ENCODE peak calls at places on chromosomes 4 and X, in eight cellular contexts. B, W, N, S, P, J, Q and A are unnamed samples.
A peak's percentile ranks its signal among the peaks of the same experiment; 100 is the strongest.

GRCh38 chrX:17930850-17931249 is 69.8 kb upstream of the RAI2 start:
- DNase-seq in B (no peak), W (no peak), N (no peak), S (no peak), P (no peak), J (no peak), Q (no peak), A (no peak)

GRCh38 chrX:10350991-10351390 is 194.2 kb downstream of the CLCN4 start:
- DNase-seq in B (peak; percentile 71), W (no peak), N (no peak), S (no peak), P (no peak), J (no peak), Q (peak; percentile 41), A (no peak)

GRCh38 chrX:30895331-30895730 is 6.3 kb upstream of the TAB3 start:
- DNase-seq in B (no peak), W (no peak), N (no peak), S (no peak), P (no peak), J (no peak), Q (no peak), A (no peak)

GRCh38 chrX:40068048-40068447 is 29.7 kb downstream of the BCOR start:
- DNase-seq in B (peak; percentile 11), W (no peak), N (no peak), S (no peak), P (no peak), J (no peak), Q (no peak), A (no peak)

GRCh38 chr4:8330821-8331566 is 61.4 kb downstream of the HTRA3 start:
- DNase-seq in B (peak; percentile 47), W (no peak), N (peak; percentile 14), S (no peak), P (no peak), J (no peak), Q (no peak), A (peak; percentile 23)

GRCh38 chr4:127997534-127998388 is 32.6 kb downstream of the ABHD18 start:
- DNase-seq in B (peak; percentile 55), W (no peak), N (no peak), S (peak; percentile 24), P (no peak), J (no peak), Q (peak; percentile 63), A (no peak)

GRCh38 chr4:184313710-184314659 is 96.3 kb upstream of the ENPP6 start:
- DNase-seq in B (no peak), W (no peak), N (no peak), S (no peak), P (no peak), J (no peak), Q (no peak), A (no peak)

GRCh38 chr4:119080721-119081541 is 54.7 kb upstream of the MYOZ2 start:
- DNase-seq in B (no peak), W (peak; percentile 80), N (no peak), S (no peak), P (no peak), J (no peak), Q (no peak), A (no peak)

GRCh38 chr4:160546201-160546600 is 1443.3 kb downstream of the RAPGEF2 start:
- DNase-seq in B (no peak), W (no peak), N (no peak), S (no peak), P (no peak), J (no peak), Q (no peak), A (no peak)

GRCh38 chr4:145679520-145679919 is 426 bp upstream of the C4orf51 start:
- DNase-seq in B (peak; percentile 86), W (no peak), N (no peak), S (no peak), P (peak; percentile 51), J (no peak), Q (peak; percentile 97), A (peak; percentile 19)

GRCh38 chr4:145819246-145820181 is 119.1 kb downstream of the ZNF827 start:
- DNase-seq in B (no peak), W (no peak), N (no peak), S (no peak), P (no peak), J (no peak), Q (no peak), A (no peak)

GRCh38 chr4:105990933-105991332 is 95.7 kb downstream of the NPNT start:
- DNase-seq in B (peak; percentile 10), W (no peak), N (peak; percentile 47), S (no peak), P (peak; percentile 62), J (no peak), Q (peak; percentile 30), A (peak; percentile 70)

GRCh38 chr4:95155759-95156451 is 392.9 kb downstream of the UNC5C start:
- DNase-seq in B (peak; percentile 54), W (no peak), N (no peak), S (no peak), P (no peak), J (no peak), Q (peak; percentile 41), A (no peak)

GRCh38 chr4:165209796-165210195 is 2.4 kb downstream of the KLHL2 start:
- DNase-seq in B (no peak), W (no peak), N (no peak), S (no peak), P (no peak), J (no peak), Q (no peak), A (no peak)
- H3K4me1 ChIP-seq in B (peaks cover 2% of the 10 kb centered on the region), W (peaks cover 28% of the 10 kb centered on the region), N (peaks cover 4% of the 10 kb centered on the region), S (peaks cover 22% of the 10 kb centered on the region), P (no peaks in the 10 kb centered on the region), J (peaks cover 37% of the 10 kb centered on the region), Q (peaks cover 4% of the 10 kb centered on the region), A (peaks cover 8% of the 10 kb centered on the region)

DNA sequence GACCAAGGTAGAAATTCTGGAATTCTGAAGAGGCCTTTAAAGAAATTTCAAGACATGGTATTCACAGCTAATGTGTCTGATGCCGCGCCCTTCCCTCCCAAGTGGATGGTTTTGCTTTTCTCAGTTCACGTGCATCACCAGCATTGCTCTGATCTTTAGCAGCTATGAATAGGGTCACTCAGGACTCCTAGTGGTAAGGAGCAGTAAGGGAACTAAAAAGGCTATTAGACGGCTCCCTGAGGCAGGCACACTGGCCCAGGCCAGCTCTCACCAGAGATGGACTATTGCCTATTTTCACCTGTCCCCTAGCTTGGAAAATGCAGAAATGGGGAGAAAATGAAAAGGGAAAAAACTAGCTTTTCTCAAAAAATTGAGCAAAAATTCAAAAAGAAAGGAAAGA is 447.5 kb upstream of the RASGEF1B start:
- DNase-seq in B (no peak), W (peak; percentile 49), N (no peak), S (no peak), P (no peak), J (no peak), Q (peak; percentile 1), A (no peak)
- TF ChIP-seq CTCF in B (peak; percentile 26), W (no peak), N (no peak), S (peak; percentile 27), P (no peak), J (no peak), Q (no peak), A (no peak)

DNA sequence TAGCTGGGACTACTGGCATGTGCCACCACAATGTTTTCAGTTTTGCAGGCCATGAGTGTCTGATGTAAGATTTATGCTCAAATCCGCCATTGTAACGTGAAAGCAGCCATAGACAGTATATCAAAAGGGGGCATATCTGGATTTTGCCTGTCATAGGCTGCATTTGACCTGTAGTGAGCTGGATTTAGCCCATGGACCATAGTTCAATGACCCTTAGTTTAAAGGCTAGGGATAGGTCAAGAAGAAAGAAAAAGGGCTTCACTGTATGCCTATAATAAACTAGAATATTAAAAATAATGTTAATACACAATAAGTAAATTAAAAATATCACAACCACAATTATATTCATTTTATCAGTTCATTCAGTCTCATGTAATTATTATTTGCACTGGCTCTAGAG is 181.8 kb downstream of the STIM2 start:
- DNase-seq in B (no peak), W (no peak), N (no peak), S (no peak), P (no peak), J (no peak), Q (no peak), A (no peak)
- H3K27me3 ChIP-seq in B (no peaks in the 10 kb centered on the region), W (no peaks in the 10 kb centered on the region), N (no peaks in the 10 kb centered on the region), S (no peaks in the 10 kb centered on the region), P (no peaks in the 10 kb centered on the region), J (no peaks in the 10 kb centered on the region), Q (peaks cover 8% of the 10 kb centered on the region), A (no peaks in the 10 kb centered on the region)

GRCh38 chrX:154731203-154731602 is 19.7 kb downstream of the GAB3 start:
- DNase-seq in B (no peak), W (no peak), N (no peak), S (no peak), P (no peak), J (peak; percentile 27), Q (no peak), A (no peak)
- H3K4me1 ChIP-seq in B (peaks cover 36% of the 10 kb centered on the region), W (no peaks in the 10 kb centered on the region), N (no peaks in the 10 kb centered on the region), S (peaks cover 88% of the 10 kb centered on the region), P (no peaks in the 10 kb centered on the region), J (peaks cover 74% of the 10 kb centered on the region), Q (peaks cover 38% of the 10 kb centered on the region), A (peaks cover 17% of the 10 kb centered on the region)

DNA sequence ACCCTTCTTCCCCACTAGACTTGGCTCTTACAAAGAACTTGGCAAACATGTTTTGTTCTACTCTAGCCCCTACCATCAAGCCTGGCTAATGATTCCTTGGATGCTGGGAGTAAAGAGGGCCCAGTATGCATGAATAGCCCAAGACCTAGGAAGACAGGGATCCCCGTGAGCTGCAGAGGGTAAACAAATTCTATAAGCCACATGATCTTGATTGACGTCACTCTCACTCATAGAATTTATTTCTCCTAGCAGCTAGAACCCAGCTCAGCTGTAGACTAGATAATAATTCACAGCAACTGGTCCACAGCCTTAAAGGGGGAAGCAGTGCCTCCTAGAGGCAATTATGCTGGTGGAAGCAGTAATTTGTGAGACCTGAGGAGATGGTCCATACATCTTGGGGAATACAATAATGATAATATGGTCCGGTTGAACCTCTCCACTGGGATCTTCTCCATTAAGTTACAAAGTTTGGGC is 16.1 kb upstream of the USO1 start:
- DNase-seq in B (no peak), W (no peak), N (no peak), S (no peak), P (no peak), J (peak; percentile 56), Q (no peak), A (no peak)
- TF ChIP-seq CTCF in B (peak; percentile 40), W (peak; percentile 6), N (no peak), S (no peak), P (no peak), J (peak; percentile 75), Q (peak; percentile 13), A (no peak)

DNA sequence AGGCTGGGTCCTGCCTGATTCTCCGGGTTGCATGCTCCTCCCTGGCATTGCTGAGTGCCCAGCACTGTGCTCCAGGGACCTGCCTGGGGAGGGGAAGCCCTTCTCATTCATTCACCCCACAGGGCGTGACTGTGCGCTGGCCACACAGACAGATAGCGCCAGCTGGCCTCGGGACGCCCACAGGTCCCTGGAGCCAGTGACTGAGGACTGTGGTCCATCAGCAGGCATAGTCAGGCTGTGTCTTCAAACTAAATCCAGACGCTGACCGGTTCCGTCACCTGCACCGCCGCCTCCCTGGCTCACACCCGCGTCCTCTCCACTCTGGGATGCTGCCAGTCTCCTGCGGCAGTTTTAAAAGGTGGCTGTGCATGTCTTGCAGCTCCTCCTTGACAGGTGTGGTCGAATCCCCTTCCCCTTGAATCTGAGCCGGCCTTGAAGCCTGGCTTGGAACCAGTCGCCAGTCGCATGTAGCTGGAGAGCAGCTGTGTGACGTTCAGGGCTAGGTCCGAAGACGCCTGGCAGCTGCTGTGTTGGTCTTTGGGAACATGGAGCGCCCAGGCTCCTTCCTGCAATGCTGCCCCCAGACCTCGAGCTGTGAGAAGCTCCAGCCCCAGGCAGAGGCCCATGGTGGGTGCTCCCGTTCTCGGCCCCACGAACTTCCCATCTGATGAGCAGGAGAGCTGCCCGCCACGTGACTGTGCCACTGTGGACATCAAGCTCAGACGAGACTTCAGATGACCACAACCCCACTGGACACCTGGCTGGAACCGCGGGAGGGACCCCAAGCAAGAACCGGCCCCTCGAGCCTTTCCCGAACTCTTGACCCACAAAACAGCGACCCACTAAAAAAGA is 94.1 kb downstream of the ADRA2C start:
- DNase-seq in B (no peak), W (no peak), N (no peak), S (no peak), P (no peak), J (no peak), Q (no peak), A (no peak)
- H3K27me3 ChIP-seq in B (peaks cover 4% of the 10 kb centered on the region), W (no peaks in the 10 kb centered on the region), N (no peaks in the 10 kb centered on the region), S (no peaks in the 10 kb centered on the region), P (no peaks in the 10 kb centered on the region), J (no peaks in the 10 kb centered on the region), Q (peaks cover 61% of the 10 kb centered on the region), A (peaks cover 4% of the 10 kb centered on the region)